ENCODE peak calls at places on chromosomes 6 and 20, in ten cellular contexts. E is NCI-H1417; J is activated CD4-positive, alpha-beta memory T cell treated with anti-CD3 and anti-CD28 coated beads, Interleukin-2, amount 10 ng/mL, durations not matched to agents 7 days and 5 days; K is breast epithelium; V is prostate gland; C is anterior cingulate cortex; L is NCI-H345; R is HFFc6; Q is G401; B is activated CD4-positive, CD25-positive, alpha-beta regulatory T cell. N is an unnamed sample.

GRCh38 chr6:158408552-158409130 is 96.4 kb downstream of the TULP4 start:
- DNase-seq in E (no peak), J (no peak), K (no peak), V (no peak), C (peak; percentile 61), L (no peak), R (peak; percentile 33), Q (peak; percentile 13), B (no peak), N (no peak)

GRCh38 chr6:106117579-106117978 is 31.4 kb downstream of the PRDM1 start:
- DNase-seq in E (no peak), J (peak; percentile 66), K (no peak), V (no peak), C (no peak), L (no peak), R (no peak), Q (no peak), B (no peak), N (no peak)

GRCh38 chr6:160861824-160862223 is 129.7 kb upstream of the MAP3K4 start:
- DNase-seq in E (no peak), J (no peak), K (no peak), V (no peak), C (no peak), L (no peak), R (no peak), Q (no peak), B (no peak), N (no peak)

GRCh38 chr20:39944861-39945260 is 744.2 kb downstream of the MAFB start:
- DNase-seq in E (no peak), J (no peak), K (no peak), V (no peak), C (no peak), L (no peak), R (no peak), Q (no peak), B (no peak), N (no peak)

GRCh38 chr6:33895988-33896387 is 92.2 kb upstream of the MLN start:
- DNase-seq in E (no peak), J (no peak), K (no peak), V (no peak), C (no peak), L (no peak), R (no peak), Q (no peak), B (no peak), N (no peak)

GRCh38 chr6:105402090-105402980 is 547 bp downstream of the PREP start:
- DNase-seq in E (peak; percentile 35), J (peak; percentile 41), K (no peak), V (peak; percentile 8), C (peak; percentile 46), L (no peak), R (peak; percentile 28), Q (peak; percentile 43), B (no peak), N (no peak)

GRCh38 chr6:99434702-99435530 is 9.8 kb upstream of the PNISR start:
- DNase-seq in E (peak; percentile 38), J (no peak), K (no peak), V (no peak), C (no peak), L (no peak), R (peak; percentile 33), Q (peak; percentile 40), B (no peak), N (no peak)

GRCh38 chr6:41642960-41643898 is 5.0 kb downstream of the MDFI start:
- DNase-seq in E (no peak), J (no peak), K (no peak), V (no peak), C (no peak), L (no peak), R (no peak), Q (no peak), B (no peak), N (no peak)

GRCh38 chr6:5305968-5306626 is 44.8 kb downstream of the FARS2 start:
- DNase-seq in E (no peak), J (no peak), K (no peak), V (no peak), C (no peak), L (no peak), R (no peak), Q (no peak), B (no peak), N (no peak)

GRCh38 chr6:15456422-15456821 is 206.4 kb downstream of the DTNBP1 start:
- DNase-seq in E (peak; percentile 8), J (no peak), K (no peak), V (no peak), C (no peak), L (no peak), R (no peak), Q (no peak), B (no peak), N (no peak)

GRCh38 chr20:33443512-33444239 is at the start of gene SNTA1:
- DNase-seq in E (peak; percentile 91), J (peak; percentile 92), K (peak; percentile 90), V (peak; percentile 93), C (peak; percentile 87), L (peak; percentile 96), R (peak; percentile 39), Q (peak; percentile 65), B (peak; percentile 73), N (peak; percentile 66)

GRCh38 chr6:15336905-15337583 is 91.2 kb downstream of the JARID2 start:
- DNase-seq in E (no peak), J (no peak), K (no peak), V (no peak), C (no peak), L (no peak), R (no peak), Q (no peak), B (no peak), N (no peak)

GRCh38 chr6:1729752-1730140 is 120.0 kb downstream of the FOXC1 start:
- DNase-seq in E (no peak), J (no peak), K (no peak), V (no peak), C (no peak), L (no peak), R (no peak), Q (no peak), B (no peak), N (no peak)

GRCh38 chr6:8059129-8059528 is 5.1 kb downstream of the BLOC1S5 start:
- DNase-seq in E (peak; percentile 26), J (no peak), K (no peak), V (no peak), C (no peak), L (no peak), R (peak; percentile 37), Q (peak; percentile 34), B (no peak), N (no peak)

GRCh38 chr6:30557683-30557981 is 537 bp downstream of the PRR3 start:
- DNase-seq in E (no peak), J (no peak), K (no peak), V (no peak), C (no peak), L (no peak), R (no peak), Q (no peak), B (no peak), N (no peak)

GRCh38 chr20:59205044-59205443 is 41.4 kb downstream of the ZNF831 start:
- DNase-seq in E (no peak), J (no peak), K (no peak), V (no peak), C (no peak), L (no peak), R (no peak), Q (no peak), B (no peak), N (no peak)

GRCh38 chr6:2940851-2941250 is 30.5 kb downstream of the SERPINB6 start:
- DNase-seq in E (no peak), J (no peak), K (no peak), V (no peak), C (no peak), L (no peak), R (no peak), Q (no peak), B (no peak), N (no peak)

GRCh38 chr6:24630861-24631505 is 15.0 kb downstream of the KIAA0319 start:
- DNase-seq in E (no peak), J (no peak), K (no peak), V (no peak), C (no peak), L (no peak), R (no peak), Q (peak; percentile 53), B (no peak), N (no peak)

GRCh38 chr6:142478117-142478516 is 176.3 kb downstream of the ADGRG6 start:
- DNase-seq in E (peak; percentile 17), J (no peak), K (no peak), V (no peak), C (no peak), L (no peak), R (peak; percentile 60), Q (no peak), B (no peak), N (no peak)

GRCh38 chr6:19812512-19813119 is 24.6 kb upstream of the ID4 start:
- DNase-seq in E (peak; percentile 33), J (no peak), K (no peak), V (no peak), C (no peak), L (no peak), R (peak; percentile 42), Q (peak; percentile 42), B (no peak), N (no peak)

GRCh38 chr6:31354788-31355539 is 2.0 kb downstream of the HLA-B start:
- DNase-seq in E (no peak), J (peak; percentile 19), K (no peak), V (no peak), C (no peak), L (no peak), R (no peak), Q (no peak), B (no peak), N (no peak)

GRCh38 chr6:157019115-157019628 is 242.0 kb downstream of the ARID1B start:
- DNase-seq in E (peak; percentile 33), J (no peak), K (no peak), V (no peak), C (no peak), L (peak; percentile 23), R (peak; percentile 23), Q (peak; percentile 48), B (no peak), N (no peak)

GRCh38 chr6:169625376-169625775 is 76.5 kb downstream of the WDR27 start:
- DNase-seq in E (no peak), J (no peak), K (no peak), V (no peak), C (no peak), L (no peak), R (no peak), Q (no peak), B (no peak), N (no peak)

GRCh38 chr6:155177369-155177961 is 86.3 kb upstream of the CLDN20 start:
- DNase-seq in E (peak; percentile 89), J (peak; percentile 34), K (no peak), V (peak; percentile 65), C (no peak), L (peak; percentile 56), R (peak; percentile 66), Q (peak; percentile 59), B (peak; percentile 13), N (no peak)

GRCh38 chr6:11769816-11770545 is 8.6 kb downstream of the ADTRP start:
- DNase-seq in E (peak; percentile 89), J (no peak), K (no peak), V (no peak), C (no peak), L (peak; percentile 0), R (no peak), Q (peak; percentile 30), B (no peak), N (no peak)

GRCh38 chr20:31974975-31975481 is 7.1 kb downstream of the XKR7 start:
- DNase-seq in E (no peak), J (no peak), K (no peak), V (no peak), C (no peak), L (no peak), R (no peak), Q (peak; percentile 65), B (no peak), N (no peak)

GRCh38 chr6:31954511-31954910 is 4.3 kb downstream of the NELFE start:
- DNase-seq in E (no peak), J (no peak), K (no peak), V (no peak), C (no peak), L (no peak), R (no peak), Q (no peak), B (no peak), N (no peak)

GRCh38 chr20:9506337-9506821 is 8.0 kb upstream of the LAMP5 start:
- DNase-seq in E (no peak), J (no peak), K (no peak), V (no peak), C (no peak), L (no peak), R (no peak), Q (no peak), B (no peak), N (no peak)